ENCODE peak calls at places on chromosomes 11 and 22, in ten cellular contexts. One of them, this sample, is unnamed.

GRCh38 chr11:110000045-110000502 is 93.1 kb upstream of the ZC3H12C start:
- DNase-seq in Calu3: no peak
- DNase-seq in WERI-Rb-1: no peak
- DNase-seq in tibial artery: no peak
- DNase-seq in glutamatergic neuron: no peak
- DNase-seq in Peyer's patch: no peak
- DNase-seq in bronchial epithelial cell: peak
- DNase-seq in GM12865: peak
- DNase-seq in kidney epithelial cell: peak
- DNase-seq in fibroblast of lung: peak
- DNase-seq in this sample: peak

GRCh38 chr11:45872513-45873356 is 12.7 kb upstream of the MAPK8IP1 start:
- DNase-seq in WERI-Rb-1: peak
- DNase-seq in glutamatergic neuron: peak
- DNase-seq in Peyer's patch: no peak
- DNase-seq in tibial artery: no peak
- DNase-seq in GM12865: peak
- DNase-seq in Calu3: peak
- DNase-seq in kidney epithelial cell: no peak
- DNase-seq in fibroblast of lung: peak
- DNase-seq in bronchial epithelial cell: peak
- DNase-seq in this sample: no peak

GRCh38 chr22:50544746-50545253 is 899 bp upstream of the KLHDC7B start:
- DNase-seq in kidney epithelial cell: no peak
- DNase-seq in fibroblast of lung: no peak
- DNase-seq in bronchial epithelial cell: peak
- DNase-seq in glutamatergic neuron: no peak
- DNase-seq in Peyer's patch: no peak
- DNase-seq in Calu3: peak
- DNase-seq in GM12865: peak
- DNase-seq in tibial artery: no peak
- DNase-seq in WERI-Rb-1: no peak
- DNase-seq in this sample: no peak

GRCh38 chr11:31645747-31646146 is 136.2 kb downstream of the ELP4 start:
- DNase-seq in tibial artery: no peak
- DNase-seq in Calu3: no peak
- DNase-seq in kidney epithelial cell: peak
- DNase-seq in GM12865: no peak
- DNase-seq in glutamatergic neuron: no peak
- DNase-seq in WERI-Rb-1: no peak
- DNase-seq in bronchial epithelial cell: peak
- DNase-seq in fibroblast of lung: peak
- DNase-seq in Peyer's patch: no peak
- DNase-seq in this sample: no peak

GRCh38 chr11:125923012-125923579 is 18.8 kb downstream of the DDX25 start:
- DNase-seq in Peyer's patch: no peak
- DNase-seq in fibroblast of lung: peak
- DNase-seq in GM12865: peak
- DNase-seq in kidney epithelial cell: peak
- DNase-seq in Calu3: peak
- DNase-seq in glutamatergic neuron: peak
- DNase-seq in WERI-Rb-1: peak
- DNase-seq in tibial artery: no peak
- DNase-seq in bronchial epithelial cell: peak
- DNase-seq in this sample: no peak

GRCh38 chr11:71971676-71972075 is 27.0 kb upstream of the IL18BP start:
- DNase-seq in glutamatergic neuron: no peak
- DNase-seq in fibroblast of lung: no peak
- DNase-seq in tibial artery: no peak
- DNase-seq in GM12865: no peak
- DNase-seq in bronchial epithelial cell: no peak
- DNase-seq in Calu3: no peak
- DNase-seq in WERI-Rb-1: no peak
- DNase-seq in kidney epithelial cell: no peak
- DNase-seq in Peyer's patch: no peak
- DNase-seq in this sample: no peak

GRCh38 chr11:59708537-59708936 is 5.1 kb downstream of the OR10V1 start:
- DNase-seq in tibial artery: no peak
- DNase-seq in glutamatergic neuron: no peak
- DNase-seq in fibroblast of lung: no peak
- DNase-seq in GM12865: no peak
- DNase-seq in kidney epithelial cell: no peak
- DNase-seq in WERI-Rb-1: no peak
- DNase-seq in Peyer's patch: no peak
- DNase-seq in Calu3: no peak
- DNase-seq in bronchial epithelial cell: peak
- DNase-seq in this sample: no peak

GRCh38 chr11:130371004-130371590 is 56.4 kb upstream of the ZBTB44 start:
- DNase-seq in Peyer's patch: no peak
- DNase-seq in bronchial epithelial cell: peak
- DNase-seq in tibial artery: no peak
- DNase-seq in glutamatergic neuron: no peak
- DNase-seq in GM12865: no peak
- DNase-seq in kidney epithelial cell: no peak
- DNase-seq in WERI-Rb-1: no peak
- DNase-seq in Calu3: no peak
- DNase-seq in fibroblast of lung: no peak
- DNase-seq in this sample: no peak

GRCh38 chr11:83150450-83150849 is 6.5 kb upstream of the PCF11 start:
- DNase-seq in WERI-Rb-1: no peak
- DNase-seq in tibial artery: no peak
- DNase-seq in Peyer's patch: no peak
- DNase-seq in Calu3: no peak
- DNase-seq in glutamatergic neuron: no peak
- DNase-seq in bronchial epithelial cell: no peak
- DNase-seq in GM12865: no peak
- DNase-seq in kidney epithelial cell: no peak
- DNase-seq in fibroblast of lung: no peak
- DNase-seq in this sample: no peak

GRCh38 chr22:41560095-41560487 is 719 bp upstream of the CSDC2 start:
- DNase-seq in fibroblast of lung: no peak
- DNase-seq in Peyer's patch: no peak
- DNase-seq in GM12865: no peak
- DNase-seq in bronchial epithelial cell: no peak
- DNase-seq in glutamatergic neuron: peak
- DNase-seq in Calu3: no peak
- DNase-seq in WERI-Rb-1: no peak
- DNase-seq in kidney epithelial cell: no peak
- DNase-seq in tibial artery: no peak
- DNase-seq in this sample: no peak

GRCh38 chr22:41561788-41562187 is 978 bp downstream of the CSDC2 start:
- DNase-seq in WERI-Rb-1: no peak
- DNase-seq in glutamatergic neuron: no peak
- DNase-seq in Peyer's patch: peak
- DNase-seq in GM12865: no peak
- DNase-seq in fibroblast of lung: no peak
- DNase-seq in kidney epithelial cell: no peak
- DNase-seq in Calu3: no peak
- DNase-seq in bronchial epithelial cell: no peak
- DNase-seq in tibial artery: peak
- DNase-seq in this sample: no peak

GRCh38 chr22:41561335-41561734 is 525 bp downstream of the CSDC2 start:
- DNase-seq in bronchial epithelial cell: no peak
- DNase-seq in WERI-Rb-1: peak
- DNase-seq in tibial artery: no peak
- DNase-seq in kidney epithelial cell: no peak
- DNase-seq in Calu3: no peak
- DNase-seq in fibroblast of lung: no peak
- DNase-seq in glutamatergic neuron: peak
- DNase-seq in GM12865: no peak
- DNase-seq in Peyer's patch: peak
- DNase-seq in this sample: no peak

GRCh38 chr22:41555325-41555724 is 5.5 kb upstream of the CSDC2 start:
- DNase-seq in bronchial epithelial cell: no peak
- DNase-seq in Calu3: no peak
- DNase-seq in fibroblast of lung: peak
- DNase-seq in kidney epithelial cell: no peak
- DNase-seq in WERI-Rb-1: no peak
- DNase-seq in tibial artery: no peak
- DNase-seq in GM12865: no peak
- DNase-seq in Peyer's patch: no peak
- DNase-seq in glutamatergic neuron: no peak
- DNase-seq in this sample: no peak

DNA sequence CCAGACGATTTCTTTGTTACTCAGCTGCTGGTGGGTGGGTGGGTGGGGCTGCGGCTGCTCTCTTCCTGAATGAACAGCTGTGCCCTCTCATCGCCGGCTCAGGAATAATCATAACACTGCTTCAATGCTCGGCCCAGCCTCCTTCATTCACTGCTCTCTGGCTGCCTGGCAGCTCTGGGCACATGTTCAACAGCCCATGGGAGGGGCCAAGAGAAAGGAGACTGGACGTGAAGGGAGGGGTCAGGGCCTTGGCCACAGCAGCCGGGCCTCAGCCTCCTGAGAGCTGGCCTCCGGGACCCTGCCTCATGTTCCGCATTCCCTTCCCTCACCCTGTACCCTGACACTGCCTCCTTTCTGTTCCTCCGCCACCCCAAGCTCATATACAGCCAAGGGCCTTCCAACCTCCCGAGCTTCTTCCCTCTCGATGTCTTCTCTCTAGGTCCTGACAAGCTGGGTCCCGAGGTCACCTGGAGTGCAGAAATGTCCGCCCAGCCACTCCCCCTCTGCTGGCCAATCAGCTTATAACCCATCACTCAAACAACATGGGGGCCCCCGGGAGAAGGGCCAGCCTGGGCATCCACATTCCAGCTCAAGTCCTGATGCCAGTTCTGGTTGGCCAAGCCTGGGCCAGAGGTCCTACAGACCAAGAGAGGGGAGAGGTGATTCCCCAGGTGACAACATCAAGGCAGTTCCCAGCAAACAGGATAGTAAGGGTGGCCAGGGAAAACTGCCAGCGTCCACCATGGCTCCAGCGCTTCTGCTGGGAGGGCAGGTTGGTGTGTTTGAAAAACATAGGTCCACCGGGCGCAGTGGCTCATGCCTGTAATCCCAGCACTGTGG is 3.2 kb upstream of the CSDC2 start:
- DNase-seq in WERI-Rb-1: peak
- DNase-seq in glutamatergic neuron: peak
- DNase-seq in bronchial epithelial cell: peak
- DNase-seq in GM12865: no peak
- DNase-seq in Calu3: no peak
- DNase-seq in tibial artery: peak
- DNase-seq in Peyer's patch: no peak
- DNase-seq in kidney epithelial cell: no peak
- DNase-seq in fibroblast of lung: peak
- DNase-seq in this sample: no peak
- TF ChIP-seq CTCF in WERI-Rb-1: no peak
- TF ChIP-seq CTCF in glutamatergic neuron: no peak
- TF ChIP-seq CTCF in bronchial epithelial cell: no peak
- TF ChIP-seq CTCF in GM12865: no peak
- TF ChIP-seq CTCF in Calu3: no peak
- TF ChIP-seq CTCF in tibial artery: no peak
- TF ChIP-seq CTCF in Peyer's patch: no peak
- TF ChIP-seq CTCF in kidney epithelial cell: no peak
- TF ChIP-seq CTCF in fibroblast of lung: no peak
- TF ChIP-seq CTCF in this sample: no peak

GRCh38 chr11:47348859-47349258 is 3.6 kb downstream of the MYBPC3 start:
- DNase-seq in tibial artery: no peak
- DNase-seq in fibroblast of lung: peak
- DNase-seq in glutamatergic neuron: peak
- DNase-seq in GM12865: peak
- DNase-seq in kidney epithelial cell: no peak
- DNase-seq in WERI-Rb-1: peak
- DNase-seq in Calu3: peak
- DNase-seq in bronchial epithelial cell: no peak
- DNase-seq in Peyer's patch: no peak
- DNase-seq in this sample: no peak
- TF ChIP-seq CTCF in tibial artery: no peak
- TF ChIP-seq CTCF in fibroblast of lung: no peak
- TF ChIP-seq CTCF in glutamatergic neuron: no peak
- TF ChIP-seq CTCF in GM12865: peak
- TF ChIP-seq CTCF in kidney epithelial cell: peak
- TF ChIP-seq CTCF in WERI-Rb-1: peak
- TF ChIP-seq CTCF in Calu3: no peak
- TF ChIP-seq CTCF in bronchial epithelial cell: peak
- TF ChIP-seq CTCF in Peyer's patch: no peak
- TF ChIP-seq CTCF in this sample: peak

DNA sequence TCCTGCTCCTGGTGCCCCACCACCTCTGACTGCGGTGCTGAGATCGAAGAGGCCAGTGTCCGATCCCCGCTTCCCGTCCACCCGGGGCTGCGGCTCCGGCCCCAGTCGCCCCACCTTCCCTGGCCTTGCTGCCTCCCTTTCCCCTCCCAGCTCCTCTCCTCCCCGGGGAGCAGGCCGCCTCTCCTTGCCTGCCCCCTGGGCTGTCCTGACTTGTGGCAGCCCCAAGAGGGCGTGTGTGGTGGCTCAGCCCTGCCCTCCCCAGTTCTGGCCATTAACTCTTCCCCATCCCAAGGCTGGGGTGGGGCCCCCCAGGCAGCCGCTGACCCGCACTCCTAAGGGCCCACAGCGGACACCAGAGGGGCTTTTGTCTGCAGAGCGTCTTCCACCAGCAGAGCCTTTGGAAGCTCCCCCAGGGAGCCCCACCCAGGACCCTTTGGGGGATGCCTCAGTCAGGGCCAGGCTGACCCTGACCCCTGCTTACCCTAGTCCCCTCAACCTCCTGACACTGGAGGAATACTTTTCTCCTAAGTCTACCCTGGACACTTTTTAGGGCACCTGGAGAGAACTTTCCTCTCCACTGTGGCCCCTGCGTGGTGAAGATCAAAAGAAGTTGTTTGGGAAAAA is 16.7 kb downstream of the RTN4RL2 start:
- DNase-seq in tibial artery: no peak
- DNase-seq in glutamatergic neuron: peak
- DNase-seq in fibroblast of lung: no peak
- DNase-seq in WERI-Rb-1: peak
- DNase-seq in Peyer's patch: no peak
- DNase-seq in Calu3: peak
- DNase-seq in GM12865: peak
- DNase-seq in bronchial epithelial cell: no peak
- DNase-seq in kidney epithelial cell: no peak
- DNase-seq in this sample: peak
- TF ChIP-seq CTCF in tibial artery: peak
- TF ChIP-seq CTCF in glutamatergic neuron: peak
- TF ChIP-seq CTCF in fibroblast of lung: peak
- TF ChIP-seq CTCF in WERI-Rb-1: peak
- TF ChIP-seq CTCF in Peyer's patch: peak
- TF ChIP-seq CTCF in Calu3: peak
- TF ChIP-seq CTCF in GM12865: peak
- TF ChIP-seq CTCF in bronchial epithelial cell: peak
- TF ChIP-seq CTCF in kidney epithelial cell: peak
- TF ChIP-seq CTCF in this sample: peak

DNA sequence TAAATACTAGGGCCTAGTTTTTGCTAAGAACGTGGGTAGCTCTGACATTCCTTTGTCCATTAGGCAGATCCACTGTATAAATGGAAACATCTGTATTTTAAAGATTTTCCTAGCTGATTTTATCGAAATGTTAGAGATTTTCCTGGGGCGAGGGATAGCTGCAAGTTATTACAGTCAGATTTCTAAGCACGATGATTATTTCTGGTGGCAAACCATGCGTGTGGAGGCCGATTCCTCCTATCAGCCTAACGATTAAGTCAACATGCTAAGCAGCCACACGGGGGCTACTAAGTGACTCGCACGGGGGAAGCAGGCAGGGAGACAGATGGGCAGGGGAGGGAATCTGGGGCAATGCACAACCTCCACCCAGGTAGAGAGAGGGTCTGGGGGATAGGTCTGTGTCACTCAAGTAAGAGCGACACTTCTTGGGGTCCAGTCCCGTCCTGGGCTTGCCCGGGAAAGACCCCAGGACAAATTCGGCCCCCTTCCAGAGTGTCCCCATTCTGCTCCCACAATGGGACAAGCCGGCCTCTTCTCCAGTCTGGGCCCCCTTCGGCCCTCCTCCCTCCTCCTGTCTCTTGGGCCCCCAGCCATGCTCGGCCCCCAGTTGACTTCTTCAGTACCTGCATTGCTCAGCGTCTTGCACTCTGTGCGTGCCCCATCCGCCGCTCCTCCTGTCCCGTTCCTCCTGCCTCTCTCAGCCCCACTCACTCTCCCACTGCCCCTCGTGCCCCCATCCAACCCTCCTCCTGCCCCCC is 571 bp downstream of the C11orf24 start:
- DNase-seq in glutamatergic neuron: peak
- DNase-seq in Calu3: peak
- DNase-seq in kidney epithelial cell: peak
- DNase-seq in Peyer's patch: peak
- DNase-seq in fibroblast of lung: peak
- DNase-seq in bronchial epithelial cell: peak
- DNase-seq in WERI-Rb-1: peak
- DNase-seq in tibial artery: no peak
- DNase-seq in GM12865: peak
- DNase-seq in this sample: peak
- TF ChIP-seq CTCF in glutamatergic neuron: peak
- TF ChIP-seq CTCF in Calu3: peak
- TF ChIP-seq CTCF in kidney epithelial cell: peak
- TF ChIP-seq CTCF in Peyer's patch: peak
- TF ChIP-seq CTCF in fibroblast of lung: peak
- TF ChIP-seq CTCF in bronchial epithelial cell: peak
- TF ChIP-seq CTCF in WERI-Rb-1: peak
- TF ChIP-seq CTCF in tibial artery: peak
- TF ChIP-seq CTCF in GM12865: peak
- TF ChIP-seq CTCF in this sample: peak